ENCODE peak calls at places on chromosomes 2 and 18, in five cellular contexts. Q is cardiac fibroblast, F is germinal center, R is HT-29, E is Caco-2. M is an unnamed sample.

GRCh38 chr2:191824403-191824802 is 22.5 kb downstream of the CAVIN2 start:
- DNase-seq in Q (no peak), F (no peak), R (no peak), E (no peak), M (no peak)

GRCh38 chr2:120305296-120305695 is 40.6 kb upstream of the INHBB start:
- DNase-seq in Q (peak; percentile 35), F (no peak), R (peak; percentile 14), E (peak; percentile 57), M (peak; percentile 68)

GRCh38 chr2:233242231-233242917 is 9.1 kb upstream of the ATG16L1 start:
- DNase-seq in Q (no peak), F (no peak), R (no peak), E (no peak), M (no peak)

GRCh38 chr2:149082781-149083180 is 44.3 kb downstream of the LYPD6B start:
- DNase-seq in Q (no peak), F (no peak), R (no peak), E (no peak), M (no peak)

GRCh38 chr2:226154610-226155009 is 645.0 kb downstream of the IRS1 start:
- DNase-seq in Q (no peak), F (no peak), R (no peak), E (no peak), M (no peak)

GRCh38 chr18:58592223-58593214 is 36.4 kb downstream of the ALPK2 start:
- DNase-seq in Q (no peak), F (no peak), R (no peak), E (peak; percentile 7), M (no peak)

GRCh38 chr2:65300772-65301711 is 73.4 kb downstream of the ACTR2 start:
- DNase-seq in Q (peak; percentile 73), F (peak; percentile 80), R (no peak), E (peak; percentile 80), M (peak; percentile 81)

GRCh38 chr18:56565596-56566355 is 72.6 kb downstream of the TXNL1 start:
- DNase-seq in Q (peak; percentile 87), F (no peak), R (no peak), E (no peak), M (peak; percentile 17)

GRCh38 chr2:167181134-167181533 is 292.9 kb downstream of the XIRP2 start:
- DNase-seq in Q (peak; percentile 34), F (no peak), R (no peak), E (no peak), M (no peak)

GRCh38 chr2:150621800-150622199 is 134.3 kb upstream of the RND3 start:
- DNase-seq in Q (peak; percentile 65), F (no peak), R (no peak), E (no peak), M (no peak)

GRCh38 chr18:23994361-23994902 is 20.1 kb upstream of the TTC39C start:
- DNase-seq in Q (peak; percentile 76), F (no peak), R (peak; percentile 3), E (no peak), M (no peak)

GRCh38 chr2:191032588-191033429 is 18.8 kb upstream of the STAT1 start:
- DNase-seq in Q (no peak), F (no peak), R (no peak), E (no peak), M (no peak)

GRCh38 chr2:202278036-202278760 is 12.6 kb downstream of the NOP58 start:
- DNase-seq in Q (peak; percentile 74), F (no peak), R (no peak), E (no peak), M (no peak)

GRCh38 chr18:67363694-67364093 is 152.8 kb downstream of the DSEL start:
- DNase-seq in Q (no peak), F (no peak), R (no peak), E (peak; percentile 3), M (no peak)

GRCh38 chr2:199975297-199975895 is 20.0 kb downstream of the MAIP1 start:
- DNase-seq in Q (peak; percentile 39), F (no peak), R (no peak), E (no peak), M (no peak)

GRCh38 chr2:80573167-80573566 is 268.6 kb upstream of the LRRTM1 start:
- DNase-seq in Q (no peak), F (no peak), R (no peak), E (no peak), M (no peak)

GRCh38 chr18:21117385-21118135 is 5.9 kb upstream of the ROCK1 start:
- DNase-seq in Q (peak; percentile 83), F (no peak), R (no peak), E (no peak), M (no peak)

GRCh38 chr2:214104219-214104618 is 306.6 kb upstream of the VWC2L start:
- DNase-seq in Q (no peak), F (no peak), R (no peak), E (no peak), M (no peak)

GRCh38 chr2:24121469-24121868 is 1.7 kb downstream of the PFN4 start:
- DNase-seq in Q (peak; percentile 10), F (no peak), R (no peak), E (no peak), M (no peak)

GRCh38 chr2:160538559-160539355 is 45.1 kb upstream of the RBMS1 start:
- DNase-seq in Q (no peak), F (no peak), R (no peak), E (no peak), M (no peak)

GRCh38 chr18:59229681-59230443 is 9.9 kb downstream of the GRP start:
- DNase-seq in Q (no peak), F (no peak), R (no peak), E (no peak), M (no peak)

GRCh38 chr2:122238006-122238559 is 482.6 kb downstream of the TSN start:
- DNase-seq in Q (no peak), F (no peak), R (no peak), E (no peak), M (no peak)

GRCh38 chr2:151024696-151025095 is 237.0 kb downstream of the RBM43 start:
- DNase-seq in Q (no peak), F (no peak), R (no peak), E (no peak), M (no peak)

GRCh38 chr2:3142210-3142609 is 235.4 kb downstream of the EIPR1 start:
- DNase-seq in Q (no peak), F (no peak), R (no peak), E (no peak), M (no peak)

GRCh38 chr18:62537042-62537894 is 14.4 kb downstream of the ZCCHC2 start:
- DNase-seq in Q (no peak), F (no peak), R (no peak), E (no peak), M (no peak)

GRCh38 chr18:52312321-52312720 is 27.7 kb upstream of the DCC start:
- DNase-seq in Q (no peak), F (no peak), R (peak; percentile 50), E (no peak), M (no peak)

GRCh38 chr2:20361903-20362302 is 11.3 kb upstream of the PUM2 start:
- DNase-seq in Q (no peak), F (no peak), R (no peak), E (no peak), M (no peak)

GRCh38 chr2:203800783-203801182 is 66.8 kb upstream of the CTLA4 start:
- DNase-seq in Q (no peak), F (no peak), R (no peak), E (no peak), M (no peak)

GRCh38 chr2:74671479-74671878 is 17.4 kb downstream of the SEMA4F start:
- DNase-seq in Q (peak; percentile 32), F (no peak), R (no peak), E (no peak), M (no peak)

GRCh38 chr18:52402814-52403213 is 62.8 kb downstream of the DCC start:
- DNase-seq in Q (no peak), F (no peak), R (no peak), E (no peak), M (no peak)

GRCh38 chr2:60100034-60100433 is 453.4 kb downstream of the BCL11A start:
- DNase-seq in Q (no peak), F (no peak), R (no peak), E (no peak), M (no peak)

GRCh38 chr2:203535784-203536590 is 886 bp upstream of the RAPH1 start:
- DNase-seq in Q (peak; percentile 48), F (no peak), R (no peak), E (no peak), M (no peak)

GRCh38 chr2:68606759-68607158 is 36.6 kb upstream of the PROKR1 start:
- DNase-seq in Q (no peak), F (no peak), R (no peak), E (no peak), M (no peak)

GRCh38 chr2:101294861-101295260 is 13.6 kb downstream of the RNF149 start:
- DNase-seq in Q (no peak), F (no peak), R (no peak), E (no peak), M (no peak)

M was measured in HuH-7.5.